ENCODE peak calls at places on chromosomes 3 and 15, in four cellular contexts. One of them, this sample, is unnamed.

GRCh38 chr3:62525276-62525675 is 151.9 kb upstream of the FEZF2 start:
- DNase-seq in NCI-H345: no peak
- DNase-seq in activated naive CD8-positive, alpha-beta T cell treated with anti-CD3 and anti-CD28 coated beads for 36 hours: no peak
- DNase-seq in activated T-cell treated with anti-CD3 and anti-CD28 coated beads, Interleukin-2, amount 50 U/mL, for 72 hours: no peak
- DNase-seq in this sample: no peak

GRCh38 chr3:60431599-60431958 is 819.7 kb downstream of the FHIT start:
- DNase-seq in NCI-H345: no peak
- DNase-seq in activated T-cell treated with anti-CD3 and anti-CD28 coated beads, Interleukin-2, amount 50 U/mL, for 72 hours: no peak
- DNase-seq in activated naive CD8-positive, alpha-beta T cell treated with anti-CD3 and anti-CD28 coated beads for 36 hours: no peak
- DNase-seq in this sample: no peak

GRCh38 chr15:29050870-29051269 is 165.1 kb downstream of the APBA2 start:
- DNase-seq in NCI-H345: no peak
- DNase-seq in activated naive CD8-positive, alpha-beta T cell treated with anti-CD3 and anti-CD28 coated beads for 36 hours: peak
- DNase-seq in activated T-cell treated with anti-CD3 and anti-CD28 coated beads, Interleukin-2, amount 50 U/mL, for 72 hours: peak
- DNase-seq in this sample: peak

GRCh38 chr3:53224026-53224425 is 31.8 kb downstream of the TKT start:
- DNase-seq in NCI-H345: no peak
- DNase-seq in activated naive CD8-positive, alpha-beta T cell treated with anti-CD3 and anti-CD28 coated beads for 36 hours: no peak
- DNase-seq in activated T-cell treated with anti-CD3 and anti-CD28 coated beads, Interleukin-2, amount 50 U/mL, for 72 hours: no peak
- DNase-seq in this sample: no peak

GRCh38 chr15:29040367-29040745 is 154.6 kb downstream of the APBA2 start:
- DNase-seq in NCI-H345: no peak
- DNase-seq in activated T-cell treated with anti-CD3 and anti-CD28 coated beads, Interleukin-2, amount 50 U/mL, for 72 hours: no peak
- DNase-seq in activated naive CD8-positive, alpha-beta T cell treated with anti-CD3 and anti-CD28 coated beads for 36 hours: no peak
- DNase-seq in this sample: no peak

GRCh38 chr15:27070816-27071215 is 99.8 kb downstream of the GABRG3 start:
- DNase-seq in activated T-cell treated with anti-CD3 and anti-CD28 coated beads, Interleukin-2, amount 50 U/mL, for 72 hours: no peak
- DNase-seq in NCI-H345: peak
- DNase-seq in activated naive CD8-positive, alpha-beta T cell treated with anti-CD3 and anti-CD28 coated beads for 36 hours: no peak
- DNase-seq in this sample: no peak

GRCh38 chr3:185958626-185959025 is 20.8 kb upstream of the TRA2B start:
- DNase-seq in NCI-H345: no peak
- DNase-seq in activated T-cell treated with anti-CD3 and anti-CD28 coated beads, Interleukin-2, amount 50 U/mL, for 72 hours: no peak
- DNase-seq in activated naive CD8-positive, alpha-beta T cell treated with anti-CD3 and anti-CD28 coated beads for 36 hours: no peak
- DNase-seq in this sample: no peak

GRCh38 chr15:78811825-78812183 is 540 bp upstream of the ADAMTS7 start:
- DNase-seq in NCI-H345: no peak
- DNase-seq in activated T-cell treated with anti-CD3 and anti-CD28 coated beads, Interleukin-2, amount 50 U/mL, for 72 hours: no peak
- DNase-seq in activated naive CD8-positive, alpha-beta T cell treated with anti-CD3 and anti-CD28 coated beads for 36 hours: no peak
- DNase-seq in this sample: no peak

GRCh38 chr15:95280711-95281110 is 1049.3 kb downstream of the MCTP2 start:
- DNase-seq in NCI-H345: no peak
- DNase-seq in activated naive CD8-positive, alpha-beta T cell treated with anti-CD3 and anti-CD28 coated beads for 36 hours: no peak
- DNase-seq in activated T-cell treated with anti-CD3 and anti-CD28 coated beads, Interleukin-2, amount 50 U/mL, for 72 hours: no peak
- DNase-seq in this sample: no peak

GRCh38 chr3:189233225-189233858 is 61.6 kb downstream of the TPRG1 start:
- DNase-seq in NCI-H345: peak
- DNase-seq in activated naive CD8-positive, alpha-beta T cell treated with anti-CD3 and anti-CD28 coated beads for 36 hours: peak
- DNase-seq in activated T-cell treated with anti-CD3 and anti-CD28 coated beads, Interleukin-2, amount 50 U/mL, for 72 hours: peak
- DNase-seq in this sample: peak

GRCh38 chr15:52261498-52262242 is 33.9 kb downstream of the MYO5C start:
- DNase-seq in activated naive CD8-positive, alpha-beta T cell treated with anti-CD3 and anti-CD28 coated beads for 36 hours: peak
- DNase-seq in NCI-H345: no peak
- DNase-seq in activated T-cell treated with anti-CD3 and anti-CD28 coated beads, Interleukin-2, amount 50 U/mL, for 72 hours: peak
- DNase-seq in this sample: peak

GRCh38 chr3:102302020-102302419 is 132.8 kb upstream of the ZPLD1 start:
- DNase-seq in activated T-cell treated with anti-CD3 and anti-CD28 coated beads, Interleukin-2, amount 50 U/mL, for 72 hours: no peak
- DNase-seq in NCI-H345: no peak
- DNase-seq in activated naive CD8-positive, alpha-beta T cell treated with anti-CD3 and anti-CD28 coated beads for 36 hours: no peak
- DNase-seq in this sample: no peak

GRCh38 chr3:16334909-16335308 is 69.9 kb downstream of the OXNAD1 start:
- DNase-seq in activated T-cell treated with anti-CD3 and anti-CD28 coated beads, Interleukin-2, amount 50 U/mL, for 72 hours: no peak
- DNase-seq in NCI-H345: no peak
- DNase-seq in activated naive CD8-positive, alpha-beta T cell treated with anti-CD3 and anti-CD28 coated beads for 36 hours: no peak
- DNase-seq in this sample: no peak

GRCh38 chr3:188840290-188840689 is 331.5 kb upstream of the TPRG1 start:
- DNase-seq in activated naive CD8-positive, alpha-beta T cell treated with anti-CD3 and anti-CD28 coated beads for 36 hours: no peak
- DNase-seq in activated T-cell treated with anti-CD3 and anti-CD28 coated beads, Interleukin-2, amount 50 U/mL, for 72 hours: no peak
- DNase-seq in NCI-H345: no peak
- DNase-seq in this sample: no peak

GRCh38 chr15:27725733-27726132 is 373.4 kb downstream of the OCA2 start:
- DNase-seq in NCI-H345: no peak
- DNase-seq in activated naive CD8-positive, alpha-beta T cell treated with anti-CD3 and anti-CD28 coated beads for 36 hours: no peak
- DNase-seq in activated T-cell treated with anti-CD3 and anti-CD28 coated beads, Interleukin-2, amount 50 U/mL, for 72 hours: no peak
- DNase-seq in this sample: no peak

GRCh38 chr15:83057002-83057401 is 10.1 kb downstream of the BTBD1 start:
- DNase-seq in activated T-cell treated with anti-CD3 and anti-CD28 coated beads, Interleukin-2, amount 50 U/mL, for 72 hours: no peak
- DNase-seq in activated naive CD8-positive, alpha-beta T cell treated with anti-CD3 and anti-CD28 coated beads for 36 hours: no peak
- DNase-seq in NCI-H345: no peak
- DNase-seq in this sample: no peak

This sample was measured in activated CD4-positive, alpha-beta memory T cell treated with anti-CD3 and anti-CD28 coated beads for 36 hours.